ENCODE peak calls at places on chromosomes 6 and 20, in seven cellular contexts. Y is MM.1S, B is cardiac muscle cell, I is mucosa of descending colon, G is IMR-90, V is psoas muscle, X is AG04450. K is an unnamed sample.
A peak's percentile ranks its signal among the peaks of the same experiment; 100 is the strongest.

GRCh38 chr6:45438849-45439406 is 61.2 kb upstream of the SUPT3H start:
- DNase-seq in Y (no peak), B (no peak), I (no peak), G (peak; percentile 93), V (no peak), X (peak; percentile 76), K (peak; percentile 86)

GRCh38 chr6:36955136-36955535 is 598 bp downstream of the PI16 start:
- DNase-seq in Y (no peak), B (no peak), I (no peak), G (no peak), V (no peak), X (no peak), K (no peak)

GRCh38 chr6:112595201-112595600 is 248.1 kb downstream of the RFPL4B start:
- DNase-seq in Y (no peak), B (no peak), I (no peak), G (peak; percentile 12), V (no peak), X (no peak), K (no peak)

GRCh38 chr20:21808863-21809664 is 103.6 kb downstream of the PAX1 start:
- DNase-seq in Y (peak; percentile 43), B (peak; percentile 82), I (peak; percentile 62), G (no peak), V (peak; percentile 31), X (no peak), K (no peak)

GRCh38 chr20:38723982-38724602 is at the start of gene SLC32A1:
- DNase-seq in Y (no peak), B (no peak), I (no peak), G (no peak), V (no peak), X (no peak), K (no peak)

GRCh38 chr6:54085526-54085925 is 25.7 kb upstream of the MLIP start:
- DNase-seq in Y (no peak), B (no peak), I (no peak), G (peak; percentile 94), V (no peak), X (peak; percentile 70), K (peak; percentile 9)

GRCh38 chr20:41572010-41572572 is 46.1 kb downstream of the CHD6 start:
- DNase-seq in Y (no peak), B (no peak), I (peak; percentile 34), G (no peak), V (no peak), X (no peak), K (no peak)

GRCh38 chr6:151276112-151276745 is 36.5 kb downstream of the AKAP12 start:
- DNase-seq in Y (no peak), B (no peak), I (no peak), G (peak; percentile 43), V (peak; percentile 67), X (no peak), K (peak; percentile 80)

GRCh38 chr20:45951474-45951873 is 17.0 kb downstream of the PCIF1 start:
- DNase-seq in Y (no peak), B (no peak), I (no peak), G (no peak), V (no peak), X (no peak), K (no peak)

GRCh38 chr20:4726710-4727391 is 5.1 kb downstream of the PRND start:
- DNase-seq in Y (no peak), B (peak; percentile 28), I (peak; percentile 39), G (peak; percentile 82), V (no peak), X (peak; percentile 36), K (peak; percentile 41)

GRCh38 chr20:35368616-35369423 is 43.0 kb downstream of the UQCC1 start:
- DNase-seq in Y (peak; percentile 19), B (peak; percentile 68), I (no peak), G (no peak), V (peak; percentile 54), X (no peak), K (peak; percentile 34)

GRCh38 chr6:118724211-118724610 is 72.8 kb upstream of the CEP85L start:
- DNase-seq in Y (peak; percentile 63), B (no peak), I (no peak), G (peak; percentile 60), V (no peak), X (no peak), K (peak; percentile 37)

GRCh38 chr6:159466934-159467333 is 226.1 kb downstream of the SOD2 start:
- DNase-seq in Y (no peak), B (no peak), I (no peak), G (no peak), V (no peak), X (no peak), K (no peak)

GRCh38 chr20:49854190-49854875 is 41.7 kb downstream of the SLC9A8 start:
- DNase-seq in Y (no peak), B (no peak), I (no peak), G (no peak), V (no peak), X (no peak), K (no peak)

GRCh38 chr6:109102762-109103161 is 7.5 kb downstream of the CEP57L1 start:
- DNase-seq in Y (no peak), B (no peak), I (no peak), G (no peak), V (no peak), X (no peak), K (no peak)

GRCh38 chr20:5024103-5024502 is 22.8 kb upstream of the SLC23A2 start:
- DNase-seq in Y (no peak), B (no peak), I (no peak), G (peak; percentile 12), V (no peak), X (no peak), K (peak; percentile 22)

GRCh38 chr20:61763740-61764400 is 301.8 kb downstream of the TAF4 start:
- DNase-seq in Y (no peak), B (no peak), I (no peak), G (no peak), V (no peak), X (no peak), K (no peak)

GRCh38 chr6:13624871-13625288 is 9.7 kb downstream of the NOL7 start:
- DNase-seq in Y (peak; percentile 61), B (peak; percentile 55), I (peak; percentile 29), G (peak; percentile 44), V (no peak), X (no peak), K (peak; percentile 55)

DNA sequence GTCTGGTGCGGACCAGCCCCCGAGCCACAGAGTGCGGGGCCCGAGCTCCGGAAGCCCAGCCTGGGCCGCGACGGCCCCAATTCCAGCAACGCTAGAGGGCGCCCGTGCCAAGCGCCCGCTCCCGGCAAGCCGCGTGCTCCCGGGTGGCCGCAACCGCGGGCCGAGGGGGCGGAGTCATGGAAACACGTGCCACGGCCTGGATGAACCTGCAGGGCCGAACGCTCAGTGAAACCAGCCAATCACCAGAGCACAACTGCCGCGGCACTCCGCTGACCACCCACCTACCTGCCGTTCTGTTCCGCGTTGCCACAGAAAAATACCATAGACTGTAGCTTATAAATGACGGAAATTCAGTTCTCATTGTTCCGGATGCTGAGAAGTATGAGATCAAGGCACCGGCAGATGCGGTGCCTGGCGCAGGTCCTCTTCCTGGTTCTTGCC is 85.7 kb upstream of the FOXC1 start:
- DNase-seq in Y (peak; percentile 63), B (peak; percentile 65), I (peak; percentile 74), G (peak; percentile 33), V (peak; percentile 79), X (no peak), K (peak; percentile 55)
- TF ChIP-seq CTCF in Y (peak; percentile 57), B (peak; percentile 79), I (peak; percentile 89), G (peak; percentile 59), V (peak; percentile 69), X (peak; percentile 51), K (peak; percentile 31)

GRCh38 chr6:35026434-35027222 is 114.5 kb downstream of the TCP11 start:
- DNase-seq in Y (no peak), B (no peak), I (no peak), G (no peak), V (no peak), X (no peak), K (peak; percentile 79)

GRCh38 chr6:35023601-35024000 is 117.5 kb downstream of the TCP11 start:
- DNase-seq in Y (no peak), B (no peak), I (no peak), G (no peak), V (no peak), X (no peak), K (no peak)

GRCh38 chr6:35024601-35025054 is 116.5 kb downstream of the TCP11 start:
- DNase-seq in Y (no peak), B (peak; percentile 81), I (peak; percentile 57), G (peak; percentile 45), V (peak; percentile 33), X (no peak), K (peak; percentile 90)

GRCh38 chr6:35027807-35028206 is 113.3 kb downstream of the TCP11 start:
- DNase-seq in Y (no peak), B (no peak), I (no peak), G (no peak), V (no peak), X (no peak), K (no peak)

DNA sequence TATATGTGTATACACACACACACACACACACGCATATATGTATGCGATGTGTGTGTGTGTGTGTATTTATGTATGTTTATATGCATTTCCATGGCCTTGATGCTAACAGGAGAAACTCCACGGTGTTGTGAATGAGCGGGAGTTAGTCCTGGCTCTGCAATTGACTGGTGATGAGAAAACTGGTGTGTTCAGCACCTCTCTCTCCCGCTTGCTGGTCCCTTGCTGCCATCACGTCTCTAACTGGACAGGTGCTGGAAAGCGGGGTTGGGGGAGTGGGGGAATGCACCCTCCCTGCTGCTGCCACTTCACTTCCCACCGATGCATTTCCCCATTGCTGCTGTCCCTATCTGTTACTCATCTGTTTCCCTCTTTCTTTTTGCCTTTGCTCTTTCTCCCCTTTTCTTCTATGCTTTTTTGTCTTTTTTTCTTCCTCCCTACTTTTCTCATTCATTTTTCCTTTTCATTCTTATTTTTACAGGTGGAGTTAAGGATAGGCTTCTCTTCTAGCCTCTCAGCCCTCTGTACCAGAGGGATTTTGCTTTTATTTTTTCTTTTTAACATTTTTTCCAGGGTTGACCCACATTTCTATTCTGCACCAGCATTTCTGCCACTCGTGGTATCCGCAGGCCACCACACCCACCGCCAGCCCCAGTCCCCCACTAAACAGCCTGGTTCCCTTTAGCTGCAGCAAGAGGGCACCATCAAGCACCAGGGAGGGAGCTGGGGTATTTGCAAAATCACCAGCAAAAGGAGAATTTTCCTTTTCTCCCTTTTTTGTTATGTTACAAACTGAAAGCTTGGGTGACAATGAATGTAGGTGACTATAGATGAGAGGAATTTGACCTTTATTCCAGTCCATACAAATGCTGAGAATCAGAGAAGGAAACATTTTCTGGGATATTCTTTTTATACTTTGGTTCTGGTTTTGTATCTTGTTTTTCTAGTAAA is 115.6 kb downstream of the TCP11 start:
- DNase-seq in Y (no peak), B (no peak), I (no peak), G (no peak), V (no peak), X (no peak), K (peak; percentile 36)
- H3K4me3 ChIP-seq in Y (no peak overlapping the region), B (no peak overlapping the region), I (no peak overlapping the region), G (no peak overlapping the region), V (no peak overlapping the region), X (no peak overlapping the region), K (no peak overlapping the region)

DNA sequence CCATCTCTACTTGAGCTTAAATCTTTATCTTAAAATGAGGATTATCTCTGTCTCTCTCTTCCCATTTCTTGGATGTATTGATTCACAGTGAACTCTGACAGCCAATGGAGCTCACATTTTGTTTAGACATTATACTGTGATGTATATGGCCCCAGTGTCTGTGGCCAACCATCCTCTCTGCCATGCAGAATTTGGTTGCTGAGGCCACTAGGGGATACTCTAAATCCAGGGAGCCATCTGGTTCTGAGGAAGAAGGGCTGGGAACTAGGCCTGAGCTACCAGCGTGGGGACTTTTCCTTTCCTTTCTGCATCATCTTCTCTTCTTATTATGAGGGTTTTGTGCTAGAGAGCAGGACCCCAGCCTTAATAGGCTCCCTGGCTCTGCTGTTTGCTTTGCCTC is 59.1 kb upstream of the RIPOR2 start:
- DNase-seq in Y (no peak), B (no peak), I (no peak), G (no peak), V (no peak), X (no peak), K (no peak)
- TF ChIP-seq CTCF in Y (no peak), B (no peak), I (no peak), G (no peak), V (no peak), X (peak; percentile 25), K (no peak)

GRCh38 chr6:44250067-44250717 is 3.3 kb downstream of the HSP90AB1 start:
- DNase-seq in Y (no peak), B (no peak), I (no peak), G (no peak), V (no peak), X (no peak), K (no peak)
- H3K4me3 ChIP-seq in Y (no peak overlapping the region), B (no peak overlapping the region), I (no peak overlapping the region), G (no peak overlapping the region), V (peak overlapping the region; percentile 82), X (no peak overlapping the region), K (no peak overlapping the region)